ENCODE peak calls at places on chromosomes 3 and 15, in five cellular contexts. D, F, W, X and Z are unnamed samples.

GRCh38 chr15:34709866-34710265 is 44.9 kb downstream of the GJD2 start:
- DNase-seq in D (peak), F (no peak), W (no peak), X (no peak), Z (no peak)

GRCh38 chr3:53286727-53287412 is 31.0 kb upstream of the TKT start:
- DNase-seq in D (peak), F (no peak), W (no peak), X (no peak), Z (no peak)

GRCh38 chr3:194472290-194472920 is 14.4 kb downstream of the ATP13A3 start:
- DNase-seq in D (peak), F (peak), W (no peak), X (peak), Z (no peak)

GRCh38 chr15:98076021-98076816 is 115.7 kb downstream of the ARRDC4 start:
- DNase-seq in D (peak), F (no peak), W (no peak), X (no peak), Z (no peak)

GRCh38 chr15:79431636-79432344 is at the start of gene MINAR1:
- DNase-seq in D (peak), F (peak), W (no peak), X (no peak), Z (no peak)

GRCh38 chr3:165382672-165383071 is 186.5 kb upstream of the SLITRK3 start:
- DNase-seq in D (no peak), F (no peak), W (no peak), X (no peak), Z (no peak)

GRCh38 chr3:17194116-17194515 is 309.4 kb downstream of the PLCL2 start:
- DNase-seq in D (no peak), F (no peak), W (no peak), X (no peak), Z (no peak)

GRCh38 chr3:56303508-56303907 is 164.8 kb downstream of the ERC2 start:
- DNase-seq in D (peak), F (no peak), W (peak), X (peak), Z (no peak)

GRCh38 chr15:98649996-98650870 is 1.9 kb downstream of the IGF1R start:
- DNase-seq in D (peak), F (no peak), W (no peak), X (no peak), Z (no peak)

GRCh38 chr3:57130426-57131209 is 34.5 kb downstream of the IL17RD start:
- DNase-seq in D (no peak), F (peak), W (no peak), X (no peak), Z (no peak)

GRCh38 chr3:50600841-50601591 is 10.6 kb downstream of the CISH start:
- DNase-seq in D (peak), F (peak), W (peak), X (peak), Z (peak)

GRCh38 chr3:194327030-194327413 is 24.1 kb downstream of the CPN2 start:
- DNase-seq in D (peak), F (no peak), W (no peak), X (no peak), Z (no peak)

GRCh38 chr3:45528429-45528828 is 66.1 kb upstream of the LIMD1 start:
- DNase-seq in D (peak), F (no peak), W (no peak), X (no peak), Z (no peak)

GRCh38 chr3:187291001-187291511 is 481 bp downstream of the MASP1 start:
- DNase-seq in D (peak), F (no peak), W (no peak), X (peak), Z (no peak)

GRCh38 chr15:63334821-63335220 is 46.8 kb downstream of the CA12 start:
- DNase-seq in D (no peak), F (no peak), W (no peak), X (no peak), Z (no peak)

GRCh38 chr3:50316657-50317242 is 5.8 kb downstream of the HYAL2 start:
- DNase-seq in D (peak), F (no peak), W (no peak), X (no peak), Z (no peak)

GRCh38 chr3:128075516-128076464 is 23.6 kb downstream of the SEC61A1 start:
- DNase-seq in D (peak), F (peak), W (no peak), X (peak), Z (no peak)

GRCh38 chr3:25856902-25857518 is 67.1 kb downstream of the OXSM start:
- DNase-seq in D (peak), F (peak), W (no peak), X (peak), Z (peak)

GRCh38 chr3:153350420-153350819 is 188.4 kb downstream of the RAP2B start:
- DNase-seq in D (peak), F (no peak), W (no peak), X (peak), Z (peak)

GRCh38 chr3:188185717-188186236 is 31.8 kb downstream of the LPP start:
- DNase-seq in D (peak), F (peak), W (no peak), X (no peak), Z (no peak)

GRCh38 chr3:141578197-141578596 is 91.4 kb downstream of the RASA2 start:
- DNase-seq in D (peak), F (no peak), W (no peak), X (no peak), Z (no peak)

GRCh38 chr3:24704496-24704895 is 209.8 kb upstream of the THRB start:
- DNase-seq in D (peak), F (no peak), W (peak), X (peak), Z (no peak)

GRCh38 chr3:104286645-104287044 is 1080.1 kb upstream of the ALCAM start:
- DNase-seq in D (no peak), F (no peak), W (no peak), X (no peak), Z (no peak)

GRCh38 chr3:72960812-72961518 is 35.6 kb upstream of the PPP4R2 start:
- DNase-seq in D (peak), F (peak), W (peak), X (no peak), Z (no peak)

GRCh38 chr3:61612211-61612995 is 51.0 kb downstream of the PTPRG start:
- DNase-seq in D (peak), F (no peak), W (no peak), X (no peak), Z (no peak)

GRCh38 chr3:187186801-187187421 is 10.4 kb upstream of the RTP1 start:
- DNase-seq in D (peak), F (no peak), W (no peak), X (peak), Z (peak)

GRCh38 chr3:198079771-198080520 is 119.9 kb downstream of the LMLN start:
- DNase-seq in D (peak), F (no peak), W (no peak), X (no peak), Z (no peak)

GRCh38 chr3:116432795-116433194 is 12.5 kb downstream of the LSAMP start:
- DNase-seq in D (no peak), F (no peak), W (no peak), X (no peak), Z (no peak)

GRCh38 chr15:65761210-65761926 is 30.7 kb downstream of the DENND4A start:
- DNase-seq in D (no peak), F (no peak), W (no peak), X (no peak), Z (no peak)

GRCh38 chr15:66408254-66408653 is 21.5 kb downstream of the MAP2K1 start:
- DNase-seq in D (no peak), F (no peak), W (no peak), X (no peak), Z (no peak)

GRCh38 chr15:63791236-63791635 is 42.5 kb downstream of the HERC1 start:
- DNase-seq in D (peak), F (no peak), W (no peak), X (no peak), Z (no peak)

GRCh38 chr15:52652286-52652685 is 26.9 kb downstream of the ATOSA start:
- DNase-seq in D (no peak), F (no peak), W (no peak), X (no peak), Z (no peak)

GRCh38 chr3:25690768-25691548 is 26.3 kb upstream of the TOP2B start:
- DNase-seq in D (no peak), F (no peak), W (no peak), X (no peak), Z (no peak)

GRCh38 chr15:77865701-77866100 is 211.8 kb downstream of the TBC1D2B start:
- DNase-seq in D (no peak), F (no peak), W (no peak), X (no peak), Z (no peak)

GRCh38 chr15:78047631-78048409 is 29.7 kb downstream of the TBC1D2B start:
- DNase-seq in D (peak), F (no peak), W (no peak), X (no peak), Z (no peak)

GRCh38 chr3:113153499-113154107 is 57.8 kb upstream of the BOC start:
- DNase-seq in D (no peak), F (no peak), W (no peak), X (no peak), Z (no peak)

GRCh38 chr3:55341502-55342031 is 145.5 kb downstream of the WNT5A start:
- DNase-seq in D (no peak), F (no peak), W (no peak), X (no peak), Z (no peak)